ENCODE peak calls at places on chromosomes 6 and 20, in five cellular contexts. P, D, S, M and K are unnamed samples.

GRCh38 chr6:128487055-128487454 is 33.3 kb downstream of the PTPRK start:
- DNase-seq in P (no peak), D (no peak), S (no peak), M (no peak), K (no peak)

GRCh38 chr20:17061721-17062120 is 165.1 kb upstream of the PCSK2 start:
- DNase-seq in P (no peak), D (no peak), S (no peak), M (no peak), K (no peak)

GRCh38 chr20:35135867-35136586 is 11.1 kb downstream of the EDEM2 start:
- DNase-seq in P (peak; percentile 88), D (no peak), S (peak; percentile 61), M (peak; percentile 90), K (no peak)

GRCh38 chr6:52577022-52577777 is at the start of gene TRAM2:
- DNase-seq in P (peak; percentile 91), D (peak; percentile 87), S (peak; percentile 74), M (peak; percentile 74), K (peak; percentile 88)

GRCh38 chr20:17602493-17602892 is 32.6 kb downstream of the DSTN start:
- DNase-seq in P (no peak), D (no peak), S (no peak), M (no peak), K (no peak)

GRCh38 chr6:40563111-40563510 is 24.1 kb downstream of the LRFN2 start:
- DNase-seq in P (no peak), D (no peak), S (no peak), M (no peak), K (no peak)

GRCh38 chr6:72386324-72386723 is 235.5 kb upstream of the KCNQ5 start:
- DNase-seq in P (peak; percentile 47), D (no peak), S (peak; percentile 15), M (peak; percentile 66), K (peak; percentile 62)

GRCh38 chr6:17640477-17640917 is 40.4 kb downstream of the FAM8A1 start:
- DNase-seq in P (peak; percentile 29), D (no peak), S (peak; percentile 35), M (peak; percentile 34), K (no peak)

GRCh38 chr6:106186172-106186571 is 100.0 kb downstream of the PRDM1 start:
- DNase-seq in P (no peak), D (no peak), S (no peak), M (no peak), K (no peak)

GRCh38 chr6:98831057-98832031 is 3.0 kb upstream of the POU3F2 start:
- DNase-seq in P (no peak), D (no peak), S (no peak), M (no peak), K (no peak)

GRCh38 chr20:35947489-35947888 is 6.8 kb downstream of the SCAND1 start:
- DNase-seq in P (peak; percentile 18), D (peak; percentile 22), S (peak; percentile 4), M (peak; percentile 33), K (peak; percentile 54)

GRCh38 chr20:46810442-46811327 is 84.0 kb upstream of the EYA2 start:
- DNase-seq in P (no peak), D (no peak), S (no peak), M (no peak), K (no peak)

GRCh38 chr20:52321396-52321795 is 129.8 kb upstream of the ZFP64 start:
- DNase-seq in P (no peak), D (no peak), S (no peak), M (no peak), K (no peak)

GRCh38 chr6:161748535-161749386 is 474.9 kb upstream of the AGPAT4 start:
- DNase-seq in P (peak; percentile 16), D (no peak), S (no peak), M (no peak), K (peak; percentile 39)

GRCh38 chr6:154868143-154868594 is 126.9 kb upstream of the TIAM2 start:
- DNase-seq in P (peak; percentile 73), D (peak; percentile 10), S (peak; percentile 76), M (peak; percentile 75), K (peak; percentile 53)

GRCh38 chr6:3530515-3530914 is 73.7 kb upstream of the SLC22A23 start:
- DNase-seq in P (no peak), D (no peak), S (no peak), M (no peak), K (no peak)

GRCh38 chr6:148407372-148407771 is 64.7 kb downstream of the SASH1 start:
- DNase-seq in P (peak; percentile 93), D (no peak), S (peak; percentile 97), M (peak; percentile 99), K (no peak)

GRCh38 chr6:81237226-81237625 is 515.3 kb downstream of the TENT5A start:
- DNase-seq in P (no peak), D (no peak), S (no peak), M (peak; percentile 73), K (no peak)

GRCh38 chr6:2766767-2767314 is 1.6 kb downstream of the WRNIP1 start:
- DNase-seq in P (no peak), D (no peak), S (peak; percentile 28), M (no peak), K (no peak)

GRCh38 chr20:47674686-47675085 is 110.6 kb downstream of the SULF2 start:
- DNase-seq in P (no peak), D (no peak), S (no peak), M (no peak), K (no peak)

GRCh38 chr20:62065669-62066338 is at the start of gene TAF4:
- DNase-seq in P (peak; percentile 81), D (peak; percentile 84), S (peak; percentile 60), M (peak; percentile 53), K (peak; percentile 89)

GRCh38 chr6:141829996-141830395 is 302.7 kb upstream of the GJE1 start:
- DNase-seq in P (no peak), D (no peak), S (no peak), M (no peak), K (no peak)

GRCh38 chr20:25285091-25285647 is 37.3 kb downstream of the PYGB start:
- DNase-seq in P (no peak), D (no peak), S (no peak), M (peak; percentile 32), K (no peak)
- TF ChIP-seq CTCF in P (peak; percentile 14), D (no peak), S (peak; percentile 3), M (no peak), K (no peak)

DNA sequence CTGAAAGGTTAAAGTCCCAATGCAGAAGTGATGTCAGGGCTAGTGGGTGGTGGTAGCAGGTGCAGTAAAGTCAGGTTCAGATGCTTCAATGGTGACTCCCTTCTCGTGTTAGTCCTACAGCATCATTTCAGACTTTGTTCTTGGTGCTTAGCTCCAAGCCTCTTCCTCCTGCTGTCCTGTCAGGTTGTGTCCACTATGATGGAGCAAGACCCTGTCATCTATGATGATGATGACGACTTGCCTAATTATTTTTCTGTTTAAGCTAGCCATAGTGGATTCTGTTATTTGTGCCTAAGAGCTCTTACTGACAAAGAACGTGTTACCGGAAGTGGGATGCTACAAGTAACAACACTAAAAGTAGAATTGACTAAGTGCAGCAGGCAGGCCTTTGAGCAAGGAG is 5.0 kb upstream of the FERMT1 start:
- DNase-seq in P (no peak), D (no peak), S (no peak), M (no peak), K (no peak)
- H3K4me3 ChIP-seq in P (no peak overlapping the region), D (no peak overlapping the region), S (no peak overlapping the region), M (no peak overlapping the region), K (no peak overlapping the region)

GRCh38 chr6:10722820-10723651 is at the start of gene TMEM14C:
- DNase-seq in P (peak; percentile 99), D (peak; percentile 91), S (peak; percentile 99), M (peak; percentile 99), K (peak; percentile 96)
- TF ChIP-seq CTCF in P (no peak), D (no peak), S (no peak), M (no peak), K (no peak)

DNA sequence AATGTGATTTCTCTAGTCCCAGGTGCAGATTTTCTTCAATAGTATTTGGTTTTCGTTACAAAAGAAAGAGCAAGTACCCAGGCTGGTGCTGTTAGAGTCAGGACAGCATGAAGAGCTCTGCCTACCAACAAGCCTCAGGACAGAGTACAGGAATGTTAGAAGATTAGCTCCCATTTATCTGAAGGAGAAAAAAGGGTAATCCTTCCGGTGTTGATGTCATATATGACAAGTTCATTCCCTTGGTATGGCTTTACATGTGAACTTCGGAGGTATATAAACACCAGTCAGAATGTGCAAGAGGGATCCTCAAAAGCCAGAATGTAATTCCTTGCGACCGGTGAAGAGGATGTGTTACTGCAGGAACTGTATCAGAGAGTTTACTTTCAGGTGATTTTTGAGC is 194.1 kb upstream of the ZNF184 start:
- DNase-seq in P (no peak), D (no peak), S (no peak), M (no peak), K (no peak)
- H3K4me3 ChIP-seq in P (no peak overlapping the region), D (no peak overlapping the region), S (no peak overlapping the region), M (peak overlapping the region; percentile 48), K (no peak overlapping the region)

DNA sequence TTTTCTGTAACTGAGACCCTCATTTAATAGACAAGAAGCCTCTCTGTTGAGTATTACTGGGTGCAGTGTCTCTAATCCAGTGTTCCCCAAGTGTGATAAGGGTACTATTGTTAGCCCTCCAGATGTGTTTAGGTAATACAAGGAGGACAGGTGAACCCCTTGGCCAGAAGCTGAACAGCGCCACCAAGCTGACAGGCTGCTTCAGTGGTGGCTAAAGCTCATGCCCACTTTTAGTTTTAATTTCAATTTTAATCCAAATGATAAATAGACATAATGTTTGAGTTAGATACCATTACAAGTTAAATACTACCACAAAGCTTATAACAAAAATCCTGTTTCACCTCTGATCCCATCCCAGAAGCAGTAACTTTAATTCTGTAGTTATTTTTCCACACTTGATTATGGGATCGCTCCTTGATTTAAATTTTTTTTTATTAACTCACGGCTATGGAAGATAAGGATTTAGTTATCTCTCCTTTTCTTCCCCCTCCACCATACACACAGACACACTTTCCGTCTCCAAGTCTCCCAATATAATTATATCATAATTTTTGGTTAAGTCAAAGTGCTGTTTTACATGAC is 8.3 kb upstream of the STK35 start:
- DNase-seq in P (peak; percentile 11), D (peak; percentile 59), S (no peak), M (peak; percentile 6), K (peak; percentile 42)
- TF ChIP-seq CTCF in P (peak; percentile 57), D (peak; percentile 90), S (peak; percentile 30), M (peak; percentile 56), K (peak; percentile 58)

GRCh38 chr6:12313992-12314589 is 23.9 kb downstream of the EDN1 start:
- DNase-seq in P (peak; percentile 47), D (no peak), S (peak; percentile 35), M (peak; percentile 18), K (no peak)
- H3K4me3 ChIP-seq in P (no peak overlapping the region), D (no peak overlapping the region), S (no peak overlapping the region), M (no peak overlapping the region), K (no peak overlapping the region)